ENCODE peak calls at places on chromosomes 7 and 10, in nine cellular contexts. One of them, this sample, is unnamed. For H3K4me1, the result is how much of the 10 kb centered on the place peaks cover.

GRCh38 chr10:3780766-3781457 is 4.1 kb downstream of the KLF6 start:
- DNase-seq in Panc1: no peak
- DNase-seq in GM23338: no peak
- DNase-seq in upper lobe of left lung: no peak
- DNase-seq in prostate gland: no peak
- DNase-seq in endothelial cell of umbilical vein: peak
- DNase-seq in HCT116: no peak
- DNase-seq in transverse colon: no peak
- DNase-seq in suprapubic skin: no peak
- DNase-seq in this sample: no peak

GRCh38 chr7:134693256-134693655 is 46.6 kb downstream of the BPGM start:
- DNase-seq in HCT116: no peak
- DNase-seq in suprapubic skin: no peak
- DNase-seq in prostate gland: no peak
- DNase-seq in endothelial cell of umbilical vein: no peak
- DNase-seq in transverse colon: no peak
- DNase-seq in GM23338: no peak
- DNase-seq in Panc1: no peak
- DNase-seq in upper lobe of left lung: no peak
- DNase-seq in this sample: no peak

GRCh38 chr10:78464856-78465221 is 431.2 kb downstream of the RPS24 start:
- DNase-seq in suprapubic skin: no peak
- DNase-seq in upper lobe of left lung: no peak
- DNase-seq in transverse colon: no peak
- DNase-seq in Panc1: no peak
- DNase-seq in prostate gland: no peak
- DNase-seq in HCT116: no peak
- DNase-seq in endothelial cell of umbilical vein: no peak
- DNase-seq in GM23338: no peak
- DNase-seq in this sample: peak

GRCh38 chr7:137755846-137756685 is 90.7 kb downstream of the DGKI start:
- DNase-seq in transverse colon: no peak
- DNase-seq in endothelial cell of umbilical vein: no peak
- DNase-seq in Panc1: no peak
- DNase-seq in upper lobe of left lung: no peak
- DNase-seq in GM23338: no peak
- DNase-seq in prostate gland: no peak
- DNase-seq in suprapubic skin: no peak
- DNase-seq in HCT116: no peak
- DNase-seq in this sample: no peak

GRCh38 chr10:79190740-79191261 is 122.0 kb downstream of the ZMIZ1 start:
- DNase-seq in prostate gland: no peak
- DNase-seq in upper lobe of left lung: no peak
- DNase-seq in suprapubic skin: no peak
- DNase-seq in transverse colon: no peak
- DNase-seq in endothelial cell of umbilical vein: no peak
- DNase-seq in HCT116: no peak
- DNase-seq in Panc1: no peak
- DNase-seq in GM23338: no peak
- DNase-seq in this sample: no peak

GRCh38 chr10:59290448-59290847 is 71.9 kb downstream of the FAM13C start:
- DNase-seq in suprapubic skin: no peak
- DNase-seq in GM23338: peak
- DNase-seq in HCT116: no peak
- DNase-seq in endothelial cell of umbilical vein: no peak
- DNase-seq in upper lobe of left lung: no peak
- DNase-seq in Panc1: no peak
- DNase-seq in transverse colon: no peak
- DNase-seq in prostate gland: no peak
- DNase-seq in this sample: no peak

GRCh38 chr10:53899463-53899862 is 901.6 kb downstream of the PCDH15 start:
- DNase-seq in HCT116: no peak
- DNase-seq in suprapubic skin: no peak
- DNase-seq in transverse colon: no peak
- DNase-seq in endothelial cell of umbilical vein: no peak
- DNase-seq in Panc1: no peak
- DNase-seq in upper lobe of left lung: no peak
- DNase-seq in GM23338: no peak
- DNase-seq in prostate gland: no peak
- DNase-seq in this sample: no peak

GRCh38 chr10:119189811-119190282 is 11.2 kb upstream of the PRDX3 start:
- DNase-seq in endothelial cell of umbilical vein: peak
- DNase-seq in transverse colon: no peak
- DNase-seq in suprapubic skin: no peak
- DNase-seq in prostate gland: no peak
- DNase-seq in upper lobe of left lung: no peak
- DNase-seq in HCT116: no peak
- DNase-seq in GM23338: no peak
- DNase-seq in Panc1: no peak
- DNase-seq in this sample: no peak

GRCh38 chr10:22433875-22434274 is 88.6 kb downstream of the SPAG6 start:
- DNase-seq in Panc1: no peak
- DNase-seq in GM23338: peak
- DNase-seq in HCT116: peak
- DNase-seq in suprapubic skin: no peak
- DNase-seq in upper lobe of left lung: no peak
- DNase-seq in prostate gland: no peak
- DNase-seq in transverse colon: no peak
- DNase-seq in endothelial cell of umbilical vein: peak
- DNase-seq in this sample: no peak

GRCh38 chr7:140230862-140231778 is 54.3 kb upstream of the KDM7A start:
- DNase-seq in endothelial cell of umbilical vein: peak
- DNase-seq in HCT116: peak
- DNase-seq in GM23338: peak
- DNase-seq in upper lobe of left lung: peak
- DNase-seq in Panc1: no peak
- DNase-seq in suprapubic skin: peak
- DNase-seq in transverse colon: peak
- DNase-seq in prostate gland: peak
- DNase-seq in this sample: peak

GRCh38 chr10:86387221-86387794 is 20.7 kb upstream of the GRID1 start:
- DNase-seq in endothelial cell of umbilical vein: no peak
- DNase-seq in Panc1: no peak
- DNase-seq in upper lobe of left lung: no peak
- DNase-seq in GM23338: no peak
- DNase-seq in prostate gland: no peak
- DNase-seq in transverse colon: no peak
- DNase-seq in HCT116: no peak
- DNase-seq in suprapubic skin: no peak
- DNase-seq in this sample: no peak

GRCh38 chr10:112950714-112951348 is 784 bp downstream of the TCF7L2 start:
- DNase-seq in transverse colon: peak
- DNase-seq in GM23338: peak
- DNase-seq in prostate gland: peak
- DNase-seq in suprapubic skin: no peak
- DNase-seq in Panc1: no peak
- DNase-seq in HCT116: no peak
- DNase-seq in upper lobe of left lung: peak
- DNase-seq in endothelial cell of umbilical vein: peak
- DNase-seq in this sample: no peak

GRCh38 chr10:7264313-7264741 is 146.5 kb downstream of the SFMBT2 start:
- DNase-seq in suprapubic skin: no peak
- DNase-seq in endothelial cell of umbilical vein: peak
- DNase-seq in upper lobe of left lung: no peak
- DNase-seq in HCT116: no peak
- DNase-seq in GM23338: no peak
- DNase-seq in transverse colon: no peak
- DNase-seq in prostate gland: no peak
- DNase-seq in Panc1: no peak
- DNase-seq in this sample: peak

GRCh38 chr7:158820656-158821055 is 8.7 kb downstream of the ESYT2 start:
- DNase-seq in GM23338: no peak
- DNase-seq in suprapubic skin: no peak
- DNase-seq in prostate gland: no peak
- DNase-seq in Panc1: no peak
- DNase-seq in HCT116: no peak
- DNase-seq in endothelial cell of umbilical vein: no peak
- DNase-seq in transverse colon: no peak
- DNase-seq in upper lobe of left lung: no peak
- DNase-seq in this sample: no peak
- H3K4me1 ChIP-seq in GM23338: under half
- H3K4me1 ChIP-seq in suprapubic skin: half or more
- H3K4me1 ChIP-seq in prostate gland: under half
- H3K4me1 ChIP-seq in Panc1: half or more
- H3K4me1 ChIP-seq in HCT116: half or more
- H3K4me1 ChIP-seq in endothelial cell of umbilical vein: half or more
- H3K4me1 ChIP-seq in transverse colon: half or more
- H3K4me1 ChIP-seq in upper lobe of left lung: half or more
- H3K4me1 ChIP-seq in this sample: half or more

GRCh38 chr10:35959103-35959740 is 317.1 kb upstream of the FZD8 start:
- DNase-seq in prostate gland: no peak
- DNase-seq in transverse colon: no peak
- DNase-seq in HCT116: no peak
- DNase-seq in suprapubic skin: no peak
- DNase-seq in GM23338: no peak
- DNase-seq in endothelial cell of umbilical vein: peak
- DNase-seq in upper lobe of left lung: no peak
- DNase-seq in Panc1: no peak
- DNase-seq in this sample: no peak
- TF ChIP-seq POLR2AphosphoS5 in prostate gland: no peak
- TF ChIP-seq POLR2AphosphoS5 in transverse colon: no peak
- TF ChIP-seq POLR2AphosphoS5 in HCT116: no peak
- TF ChIP-seq POLR2AphosphoS5 in suprapubic skin: no peak
- TF ChIP-seq POLR2AphosphoS5 in GM23338: no peak
- TF ChIP-seq POLR2AphosphoS5 in endothelial cell of umbilical vein: no peak
- TF ChIP-seq POLR2AphosphoS5 in upper lobe of left lung: no peak
- TF ChIP-seq POLR2AphosphoS5 in Panc1: no peak
- TF ChIP-seq POLR2AphosphoS5 in this sample: no peak

DNA sequence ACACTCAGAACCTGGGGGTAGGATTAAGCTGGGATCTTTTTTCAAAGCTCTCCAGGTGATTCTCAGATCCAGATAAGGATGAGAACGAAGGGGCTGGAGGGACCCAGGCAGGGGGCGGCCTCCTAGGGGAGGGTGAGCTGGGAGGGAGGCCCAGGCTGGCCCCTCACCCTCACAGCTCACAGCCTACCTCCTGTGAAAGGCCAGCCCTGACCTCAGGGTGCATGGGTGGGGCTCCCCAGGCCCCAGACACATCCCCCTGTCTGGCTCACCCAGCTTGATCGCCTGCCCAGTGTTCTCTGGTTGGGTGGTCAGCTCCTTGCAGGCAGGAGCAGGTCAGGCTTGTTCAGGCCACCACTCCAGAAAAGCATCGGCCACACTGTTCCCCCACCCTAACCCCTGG is 24.3 kb downstream of the CTBP2 start:
- DNase-seq in HCT116: no peak
- DNase-seq in upper lobe of left lung: no peak
- DNase-seq in GM23338: no peak
- DNase-seq in endothelial cell of umbilical vein: no peak
- DNase-seq in prostate gland: no peak
- DNase-seq in suprapubic skin: no peak
- DNase-seq in Panc1: no peak
- DNase-seq in transverse colon: no peak
- DNase-seq in this sample: no peak
- H3K4me1 ChIP-seq in HCT116: under half
- H3K4me1 ChIP-seq in upper lobe of left lung: under half
- H3K4me1 ChIP-seq in GM23338: half or more
- H3K4me1 ChIP-seq in endothelial cell of umbilical vein: under half
- H3K4me1 ChIP-seq in prostate gland: under half
- H3K4me1 ChIP-seq in suprapubic skin: under half
- H3K4me1 ChIP-seq in Panc1: under half
- H3K4me1 ChIP-seq in transverse colon: under half
- H3K4me1 ChIP-seq in this sample: half or more

DNA sequence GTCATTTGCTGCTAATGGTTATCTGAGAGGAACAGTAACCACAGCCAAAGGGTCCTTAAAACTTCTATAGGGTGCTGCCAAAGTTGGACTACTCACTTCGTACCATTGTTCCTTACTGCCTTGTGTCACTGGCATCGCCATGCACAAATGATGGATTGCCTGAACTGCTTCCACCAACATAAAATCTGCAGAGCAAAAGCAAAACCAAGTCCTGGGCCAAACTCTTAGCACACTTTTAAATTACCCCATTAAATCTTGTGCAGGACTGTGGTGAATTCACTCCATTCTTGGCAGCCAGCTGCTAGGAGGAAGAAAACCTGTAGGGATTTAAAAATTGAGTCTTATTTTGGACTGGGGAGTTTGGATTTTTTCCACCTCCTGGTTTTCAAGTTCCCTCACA is 646.9 kb downstream of the SORCS3 start:
- DNase-seq in upper lobe of left lung: no peak
- DNase-seq in prostate gland: no peak
- DNase-seq in suprapubic skin: no peak
- DNase-seq in transverse colon: no peak
- DNase-seq in endothelial cell of umbilical vein: no peak
- DNase-seq in Panc1: no peak
- DNase-seq in HCT116: no peak
- DNase-seq in GM23338: no peak
- DNase-seq in this sample: no peak
- TF ChIP-seq POLR2AphosphoS5 in upper lobe of left lung: no peak
- TF ChIP-seq POLR2AphosphoS5 in prostate gland: no peak
- TF ChIP-seq POLR2AphosphoS5 in suprapubic skin: no peak
- TF ChIP-seq POLR2AphosphoS5 in transverse colon: no peak
- TF ChIP-seq POLR2AphosphoS5 in endothelial cell of umbilical vein: no peak
- TF ChIP-seq POLR2AphosphoS5 in Panc1: no peak
- TF ChIP-seq POLR2AphosphoS5 in HCT116: no peak
- TF ChIP-seq POLR2AphosphoS5 in GM23338: no peak
- TF ChIP-seq POLR2AphosphoS5 in this sample: no peak